ENCODE peak calls at places on chromosomes 6 and 20, in five cellular contexts. One of them, this sample, is unnamed.

GRCh38 chr20:50291428-50292323 is 101.0 kb downstream of the CEBPB start:
- DNase-seq in HFFc6: no peak
- DNase-seq in ovary: no peak
- DNase-seq in GM13976: no peak
- DNase-seq in uterus: no peak
- DNase-seq in this sample: no peak

GRCh38 chr6:53828971-53829697 is 34.3 kb downstream of the LRRC1 start:
- DNase-seq in ovary: no peak
- DNase-seq in HFFc6: no peak
- DNase-seq in GM13976: no peak
- DNase-seq in uterus: no peak
- DNase-seq in this sample: no peak

GRCh38 chr6:139533573-139534471 is 159.4 kb upstream of the CITED2 start:
- DNase-seq in HFFc6: peak; percentile 68
- DNase-seq in ovary: no peak
- DNase-seq in GM13976: no peak
- DNase-seq in uterus: no peak
- DNase-seq in this sample: no peak

GRCh38 chr6:12545837-12546658 is 170.5 kb upstream of the PHACTR1 start:
- DNase-seq in GM13976: no peak
- DNase-seq in ovary: no peak
- DNase-seq in HFFc6: peak; percentile 70
- DNase-seq in uterus: no peak
- DNase-seq in this sample: no peak

GRCh38 chr6:33962673-33963072 is 158.9 kb upstream of the MLN start:
- DNase-seq in ovary: no peak
- DNase-seq in HFFc6: no peak
- DNase-seq in GM13976: no peak
- DNase-seq in uterus: no peak
- DNase-seq in this sample: no peak

GRCh38 chr6:12163149-12163548 is 127.0 kb upstream of the EDN1 start:
- DNase-seq in ovary: no peak
- DNase-seq in GM13976: peak; percentile 41
- DNase-seq in uterus: no peak
- DNase-seq in HFFc6: no peak
- DNase-seq in this sample: no peak

GRCh38 chr20:37958856-37959255 is 55.9 kb downstream of the VSTM2L start:
- DNase-seq in uterus: no peak
- DNase-seq in ovary: no peak
- DNase-seq in GM13976: no peak
- DNase-seq in HFFc6: no peak
- DNase-seq in this sample: no peak

GRCh38 chr6:1614767-1615650 is 5.3 kb downstream of the FOXC1 start:
- DNase-seq in ovary: no peak
- DNase-seq in HFFc6: no peak
- DNase-seq in uterus: no peak
- DNase-seq in GM13976: no peak
- DNase-seq in this sample: peak; percentile 47

GRCh38 chr6:79810153-79810806 is 137.1 kb downstream of the ELOVL4 start:
- DNase-seq in ovary: no peak
- DNase-seq in GM13976: no peak
- DNase-seq in HFFc6: no peak
- DNase-seq in uterus: no peak
- DNase-seq in this sample: no peak

GRCh38 chr6:435442-436307 is 44.1 kb downstream of the IRF4 start:
- DNase-seq in GM13976: no peak
- DNase-seq in HFFc6: no peak
- DNase-seq in uterus: no peak
- DNase-seq in ovary: no peak
- DNase-seq in this sample: no peak

GRCh38 chr6:66808771-66809170 is 1101.7 kb upstream of the EYS start:
- DNase-seq in uterus: no peak
- DNase-seq in ovary: no peak
- DNase-seq in HFFc6: no peak
- DNase-seq in GM13976: no peak
- DNase-seq in this sample: no peak

GRCh38 chr20:57291003-57291402 is 24.6 kb upstream of the BMP7 start:
- DNase-seq in HFFc6: no peak
- DNase-seq in GM13976: no peak
- DNase-seq in ovary: no peak
- DNase-seq in uterus: no peak
- DNase-seq in this sample: no peak
- TF ChIP-seq CTCF in HFFc6: peak; percentile 15
- TF ChIP-seq CTCF in GM13976: no peak
- TF ChIP-seq CTCF in ovary: no peak
- TF ChIP-seq CTCF in uterus: no peak
- TF ChIP-seq CTCF in this sample: no peak

DNA sequence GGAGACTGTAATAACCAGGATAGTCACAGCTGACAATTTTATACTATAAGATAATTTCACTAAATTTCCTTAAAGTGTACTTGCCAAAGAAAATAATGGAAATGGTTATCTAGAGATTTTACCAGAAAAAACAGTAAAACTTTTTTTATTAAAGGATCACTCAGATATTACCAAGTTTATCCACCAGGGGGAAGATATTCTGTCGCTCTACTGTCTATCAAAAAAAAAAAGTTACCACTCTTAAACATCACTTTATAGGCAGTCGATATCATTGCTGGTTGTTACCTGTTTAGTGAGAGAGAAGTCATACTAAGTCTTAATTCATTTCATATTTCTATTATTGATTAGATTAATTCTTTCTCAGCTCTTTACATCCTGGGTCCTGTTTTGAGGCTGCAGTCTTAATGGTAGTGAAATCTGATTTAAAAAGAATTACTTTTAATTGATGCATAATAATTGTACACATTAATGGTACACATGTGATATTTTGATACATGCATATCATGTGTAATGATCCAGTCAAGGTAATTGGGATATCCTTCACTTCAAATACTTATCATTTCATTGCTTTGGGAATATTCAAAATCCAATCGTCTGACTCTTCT is 18.9 kb downstream of the L3MBTL3 start:
- DNase-seq in HFFc6: no peak
- DNase-seq in GM13976: no peak
- DNase-seq in uterus: no peak
- DNase-seq in ovary: no peak
- DNase-seq in this sample: no peak
- TF ChIP-seq CTCF in HFFc6: peak; percentile 87
- TF ChIP-seq CTCF in GM13976: no peak
- TF ChIP-seq CTCF in uterus: no peak
- TF ChIP-seq CTCF in ovary: no peak
- TF ChIP-seq CTCF in this sample: no peak

DNA sequence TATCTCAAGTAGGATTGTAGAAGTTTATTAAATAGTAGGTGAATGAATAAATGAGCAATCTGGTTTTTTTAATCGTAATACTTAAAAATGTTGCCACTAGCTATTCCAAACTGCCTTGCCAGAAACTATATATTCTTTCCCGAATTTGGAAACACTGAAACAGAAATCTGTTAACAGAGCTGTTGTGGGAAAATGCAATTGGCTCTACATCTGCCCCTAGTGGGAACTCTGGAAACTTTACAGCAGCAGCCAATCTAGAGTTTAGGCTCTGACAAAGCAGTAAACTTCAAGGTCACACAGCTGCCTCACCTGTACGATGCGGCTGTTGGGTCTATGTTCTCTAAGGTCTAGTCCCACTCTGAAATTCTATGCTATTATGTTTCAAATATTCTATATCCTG is 41.7 kb downstream of the SYNE1 start:
- DNase-seq in GM13976: no peak
- DNase-seq in ovary: no peak
- DNase-seq in HFFc6: peak; percentile 16
- DNase-seq in uterus: peak; percentile 27
- DNase-seq in this sample: no peak
- TF ChIP-seq CTCF in GM13976: no peak
- TF ChIP-seq CTCF in ovary: no peak
- TF ChIP-seq CTCF in HFFc6: peak; percentile 72
- TF ChIP-seq CTCF in uterus: peak; percentile 21
- TF ChIP-seq CTCF in this sample: no peak

GRCh38 chr6:134754013-134754690 is 195.7 kb downstream of the ALDH8A1 start:
- DNase-seq in GM13976: no peak
- DNase-seq in HFFc6: no peak
- DNase-seq in uterus: no peak
- DNase-seq in ovary: no peak
- DNase-seq in this sample: no peak

GRCh38 chr6:134748484-134748883 is 201.4 kb downstream of the ALDH8A1 start:
- DNase-seq in ovary: no peak
- DNase-seq in GM13976: no peak
- DNase-seq in uterus: no peak
- DNase-seq in HFFc6: no peak
- DNase-seq in this sample: no peak

GRCh38 chr6:134750669-134751068 is 199.2 kb downstream of the ALDH8A1 start:
- DNase-seq in GM13976: no peak
- DNase-seq in uterus: no peak
- DNase-seq in HFFc6: peak; percentile 88
- DNase-seq in ovary: no peak
- DNase-seq in this sample: no peak

GRCh38 chr6:134752445-134752844 is 197.5 kb downstream of the ALDH8A1 start:
- DNase-seq in uterus: no peak
- DNase-seq in GM13976: no peak
- DNase-seq in ovary: no peak
- DNase-seq in HFFc6: no peak
- DNase-seq in this sample: no peak

GRCh38 chr6:134753001-134753400 is 196.9 kb downstream of the ALDH8A1 start:
- DNase-seq in HFFc6: no peak
- DNase-seq in GM13976: no peak
- DNase-seq in ovary: no peak
- DNase-seq in uterus: no peak
- DNase-seq in this sample: no peak
- TF ChIP-seq CTCF in HFFc6: no peak
- TF ChIP-seq CTCF in GM13976: no peak
- TF ChIP-seq CTCF in ovary: no peak
- TF ChIP-seq CTCF in uterus: no peak
- TF ChIP-seq CTCF in this sample: no peak

DNA sequence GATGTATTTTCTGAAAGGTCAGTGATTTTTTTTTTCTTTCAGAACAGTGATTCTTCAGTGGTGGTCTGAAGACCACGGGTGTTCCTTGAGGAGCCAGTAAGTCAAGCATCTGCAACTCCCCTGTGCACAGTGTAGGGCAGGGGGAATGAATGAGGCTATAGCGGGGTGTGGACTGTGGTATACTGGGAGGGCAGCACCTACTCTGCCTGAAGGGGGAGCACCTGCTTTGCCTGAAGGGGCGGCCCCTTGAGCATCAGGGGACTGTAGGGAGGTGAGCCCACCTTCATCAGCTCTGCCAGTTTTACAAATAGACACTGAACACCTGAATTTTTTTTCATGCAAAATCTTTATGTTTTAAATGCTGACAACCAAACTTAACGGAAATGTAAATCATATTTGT is 77.5 kb upstream of the RIPOR2 start:
- DNase-seq in GM13976: no peak
- DNase-seq in HFFc6: no peak
- DNase-seq in ovary: no peak
- DNase-seq in uterus: no peak
- DNase-seq in this sample: no peak
- TF ChIP-seq CTCF in GM13976: peak; percentile 19
- TF ChIP-seq CTCF in HFFc6: peak; percentile 60
- TF ChIP-seq CTCF in ovary: no peak
- TF ChIP-seq CTCF in uterus: no peak
- TF ChIP-seq CTCF in this sample: no peak

GRCh38 chr6:98846021-98846380 is 11.6 kb downstream of the POU3F2 start:
- DNase-seq in uterus: no peak
- DNase-seq in HFFc6: no peak
- DNase-seq in GM13976: no peak
- DNase-seq in ovary: no peak
- DNase-seq in this sample: no peak
- TF ChIP-seq CTCF in uterus: no peak
- TF ChIP-seq CTCF in HFFc6: peak; percentile 28
- TF ChIP-seq CTCF in GM13976: no peak
- TF ChIP-seq CTCF in ovary: no peak
- TF ChIP-seq CTCF in this sample: no peak

This sample was measured in activated B cell treated with CpG ODN at 0.5 μM for 24 hours.